ENCODE peak calls at places on chromosome 4, in nine cellular contexts. Y is IMR-90, T is gastrocnemius medialis, M is K562, E is heart left ventricle, G is esophagus squamous epithelium, B is ovary, U is tibial nerve, Q is lower leg skin. S is an unnamed sample.

GRCh38 chr4:40875507-40876150 is 125.9 kb downstream of the NSUN7 start:
- DNase-seq in T (no peak), B (no peak), Q (no peak), G (no peak), E (no peak), Y (no peak), U (no peak), M (no peak), S (no peak)

GRCh38 chr4:5472166-5472565 is 236.2 kb downstream of the EVC2 start:
- DNase-seq in T (no peak), Y (no peak), E (no peak), U (no peak), Q (no peak), B (no peak), G (no peak), M (no peak), S (no peak)

GRCh38 chr4:627347-627746 is 2.0 kb downstream of the PDE6B start:
- DNase-seq in B (no peak), Q (no peak), Y (no peak), U (no peak), G (no peak), M (no peak), T (no peak), E (no peak), S (no peak)

GRCh38 chr4:145107126-145107525 is 9.0 kb downstream of the ABCE1 start:
- DNase-seq in B (no peak), Q (no peak), G (no peak), E (no peak), Y (no peak), U (no peak), M (no peak), T (no peak), S (no peak)

GRCh38 chr4:92121099-92121498 is 182.7 kb upstream of the GRID2 start:
- DNase-seq in M (no peak), B (no peak), G (no peak), Y (no peak), E (no peak), U (no peak), Q (no peak), T (no peak), S (no peak)

GRCh38 chr4:152784490-152785195 is 4.9 kb downstream of the ARFIP1 start:
- DNase-seq in Y (peak), B (no peak), E (no peak), M (peak), G (no peak), U (no peak), Q (no peak), T (no peak), S (peak)

GRCh38 chr4:37601527-37601926 is 84.6 kb downstream of the RELL1 start:
- DNase-seq in T (no peak), M (no peak), G (no peak), Y (peak), E (no peak), B (no peak), U (no peak), Q (no peak), S (no peak)

GRCh38 chr4:55733874-55734437 is 85.6 kb upstream of the EXOC1L start:
- DNase-seq in M (peak), B (no peak), T (no peak), E (peak), G (no peak), U (peak), Y (peak), Q (peak), S (peak)

GRCh38 chr4:54568184-54568583 is 89.6 kb upstream of the KIT start:
- DNase-seq in B (no peak), E (no peak), Q (no peak), G (no peak), Y (peak), T (no peak), M (peak), U (no peak), S (no peak)

GRCh38 chr4:112290341-112290740 is 4.6 kb upstream of the TIFA start:
- DNase-seq in U (no peak), T (no peak), E (no peak), G (no peak), Y (no peak), M (peak), Q (no peak), B (no peak), S (no peak)

GRCh38 chr4:113452868-113453620 is 308.5 kb downstream of the CAMK2D start:
- DNase-seq in E (no peak), G (no peak), Q (no peak), B (no peak), M (no peak), T (no peak), Y (peak), U (no peak), S (no peak)
- TF ChIP-seq POLR2A in E (no peak), G (no peak), Q (no peak), B (no peak), M (no peak), T (no peak), Y (no peak), U (no peak), S (no peak)

DNA sequence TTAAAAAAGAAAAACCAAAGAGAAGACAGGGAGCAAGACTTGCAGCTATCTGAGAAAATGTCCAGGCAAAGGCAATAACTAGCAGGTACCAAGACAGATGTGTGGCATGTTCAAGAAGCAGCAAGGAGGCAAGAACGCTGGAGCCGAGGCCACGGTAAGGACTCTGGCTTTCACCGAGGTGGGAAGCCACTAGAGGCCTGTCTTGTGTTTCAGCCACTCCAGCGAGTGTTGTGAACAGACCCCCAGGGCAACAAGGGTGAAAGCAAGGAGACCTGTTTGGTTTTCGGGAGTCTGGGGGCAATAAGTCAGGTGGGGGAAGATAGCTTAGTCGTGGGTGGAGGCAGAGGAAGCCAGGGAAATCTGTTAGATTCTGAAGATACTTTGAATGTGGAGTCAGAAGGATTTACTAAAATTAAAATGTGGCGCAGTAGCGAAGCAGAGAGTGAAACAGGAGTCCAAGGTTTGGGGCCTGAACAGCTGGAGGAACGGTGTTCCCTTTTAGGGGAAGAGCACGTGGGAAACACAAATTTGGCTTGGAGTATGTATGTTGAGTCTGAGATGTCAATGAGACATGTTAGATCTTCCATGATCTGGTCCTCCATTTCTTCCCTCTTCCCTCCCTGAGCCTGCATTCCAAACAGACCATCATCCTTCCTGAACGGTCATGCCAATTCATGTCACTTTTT is 3.1 kb downstream of the WDR1 start:
- DNase-seq in Y (no peak), U (no peak), G (no peak), T (no peak), Q (no peak), M (no peak), E (no peak), B (no peak), S (no peak)
- TF ChIP-seq POLR2A in Y (no peak), U (no peak), G (no peak), T (no peak), Q (no peak), M (peak), E (no peak), B (no peak), S (no peak)

DNA sequence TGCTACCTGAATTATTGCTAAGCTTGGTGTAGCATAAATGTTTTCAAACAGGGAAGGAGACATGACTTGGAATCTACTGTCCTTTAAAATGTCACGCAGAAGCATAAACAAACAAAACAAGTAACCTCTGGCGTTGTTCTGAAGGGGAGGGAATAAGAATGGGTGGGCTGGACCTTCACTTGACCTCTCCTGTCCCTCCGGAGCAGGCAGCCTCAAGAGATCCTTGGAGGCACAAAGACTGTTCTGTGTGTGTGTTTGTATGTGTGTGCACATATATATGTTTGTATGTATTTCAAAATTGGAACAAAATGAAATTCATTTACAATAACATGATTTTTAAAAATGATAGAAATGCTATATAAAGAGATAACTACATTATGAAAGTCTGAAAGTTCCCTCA is 91.3 kb upstream of the DCLK2 start:
- DNase-seq in Q (no peak), B (no peak), Y (no peak), U (no peak), M (no peak), T (no peak), E (no peak), G (no peak), S (no peak)
- TF ChIP-seq POLR2A in Q (no peak), B (no peak), Y (no peak), U (no peak), M (no peak), T (no peak), E (no peak), G (no peak), S (no peak)

GRCh38 chr4:15592799-15593198 is 62.4 kb downstream of the FBXL5 start:
- DNase-seq in G (no peak), T (no peak), M (no peak), E (no peak), Y (no peak), Q (no peak), B (no peak), U (no peak), S (no peak)
- TF ChIP-seq POLR2A in G (no peak), T (no peak), M (no peak), E (no peak), Y (no peak), Q (no peak), B (no peak), U (no peak), S (no peak)

GRCh38 chr4:48779095-48779997 is 733 bp downstream of the FRYL start:
- DNase-seq in Y (peak), T (peak), M (peak), E (peak), B (peak), Q (peak), U (peak), G (peak), S (peak)
- TF ChIP-seq POLR2A in Y (peak), T (peak), M (no peak), E (no peak), B (no peak), Q (no peak), U (no peak), G (peak), S (no peak)

GRCh38 chr4:122152699-122153328 is 683 bp downstream of the BLTP1 start:
- DNase-seq in E (peak), M (peak), T (no peak), Y (peak), G (no peak), Q (no peak), B (no peak), U (no peak), S (peak)
- TF ChIP-seq POLR2A in E (no peak), M (no peak), T (no peak), Y (peak), G (no peak), Q (no peak), B (no peak), U (no peak), S (no peak)

DNA sequence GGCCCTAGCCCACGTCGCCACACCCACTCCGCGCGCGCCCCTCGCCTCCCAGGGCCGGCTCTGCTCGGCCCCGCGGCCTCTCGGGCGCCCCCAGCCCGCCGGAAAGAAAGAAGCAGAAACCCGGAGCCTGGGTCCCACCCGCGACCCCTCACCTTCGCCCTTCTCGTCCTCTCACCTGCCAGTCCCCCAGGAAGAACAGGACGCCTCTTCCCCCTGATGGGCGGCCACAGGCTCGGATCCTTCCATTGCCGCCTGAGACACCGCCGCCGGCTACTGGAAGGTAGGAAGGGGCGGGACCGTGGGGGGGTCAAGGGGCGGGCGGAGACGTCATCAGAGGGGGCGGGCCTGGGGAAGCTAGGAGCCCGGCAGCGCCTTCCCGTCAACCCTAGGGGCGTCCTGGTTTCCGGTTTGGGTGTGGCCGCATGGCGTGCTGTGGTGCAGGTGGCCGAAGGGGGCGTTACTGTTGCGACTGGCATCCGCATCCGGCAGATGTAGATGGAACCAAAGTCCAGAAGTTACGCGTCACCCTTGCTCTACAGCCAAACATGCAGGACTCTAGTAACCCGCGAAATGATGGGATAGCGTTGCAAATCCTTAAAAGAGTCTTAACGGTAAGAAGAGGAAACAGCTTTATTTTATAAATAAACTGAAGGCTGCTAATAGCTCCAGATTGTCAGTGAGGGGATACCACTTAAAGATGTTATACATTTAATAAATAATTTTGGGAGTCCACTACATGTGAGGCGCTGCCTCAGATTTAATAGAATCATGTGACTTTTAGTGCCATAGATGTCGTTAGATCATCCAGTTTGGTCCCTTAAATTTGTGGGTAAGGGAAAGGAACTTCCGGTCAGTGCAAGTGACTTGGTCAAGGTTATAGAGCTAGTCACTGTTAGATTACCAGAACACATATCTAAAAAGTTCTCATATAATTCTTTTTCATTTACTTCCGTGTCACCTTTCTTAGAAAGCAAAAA is at the start of gene UBA6:
- DNase-seq in Y (peak), Q (peak), G (peak), E (peak), T (peak), B (peak), U (peak), M (peak), S (peak)
- TF ChIP-seq POLR2A in Y (peak), Q (no peak), G (peak), E (no peak), T (peak), B (peak), U (peak), M (peak), S (peak)